ENCODE peak calls at places on chromosomes 13 and 19, in nine cellular contexts. S is tibial nerve, Y is esophagus muscularis mucosa, E is upper lobe of left lung, T is H1, N is suprapubic skin, K is HepG2, D is A549, B is stomach. X is an unnamed sample. For H3K9me3, the result is how much of the 10 kb centered on the place peaks cover.

GRCh38 chr19:18435848-18436631 is 1.9 kb downstream of the ISYNA1 start:
- DNase-seq in B (no peak), T (no peak), S (no peak), K (no peak), E (peak), Y (no peak), N (no peak), D (no peak), X (no peak)

GRCh38 chr13:109761695-109762094 is 24.7 kb downstream of the IRS2 start:
- DNase-seq in B (no peak), D (no peak), S (no peak), E (no peak), K (no peak), Y (no peak), N (no peak), T (no peak), X (no peak)

GRCh38 chr19:14916848-14917247 is 24.4 kb upstream of the OR7C2 start:
- DNase-seq in N (no peak), Y (no peak), K (no peak), D (peak), S (no peak), T (no peak), B (no peak), E (no peak), X (no peak)

GRCh38 chr19:38920529-38921419 is 8.8 kb upstream of the CCER2 start:
- DNase-seq in B (no peak), T (no peak), K (no peak), N (no peak), Y (no peak), S (no peak), E (no peak), D (no peak), X (no peak)

GRCh38 chr13:96835591-96835990 is 158.7 kb downstream of the OXGR1 start:
- DNase-seq in N (no peak), Y (no peak), T (no peak), S (no peak), B (no peak), E (no peak), K (no peak), D (no peak), X (no peak)

GRCh38 chr13:73275163-73275562 is 216.4 kb downstream of the KLF5 start:
- DNase-seq in T (no peak), D (no peak), S (no peak), N (no peak), B (no peak), K (no peak), E (no peak), Y (no peak), X (no peak)

GRCh38 chr13:23688336-23688735 is 118.1 kb downstream of the TNFRSF19 start:
- DNase-seq in E (no peak), K (no peak), B (no peak), N (no peak), D (no peak), Y (peak), T (no peak), S (no peak), X (no peak)

GRCh38 chr19:48681127-48681470 is 8.3 kb upstream of the NTN5 start:
- DNase-seq in K (no peak), T (no peak), N (no peak), Y (no peak), E (no peak), B (peak), D (no peak), S (no peak), X (no peak)

GRCh38 chr19:46000497-46001246 is 5.4 kb downstream of the CCDC61 start:
- DNase-seq in Y (no peak), E (no peak), S (no peak), T (no peak), K (no peak), D (no peak), B (peak), N (no peak), X (peak)

GRCh38 chr13:110712849-110713641 is 455 bp upstream of the ING1 start:
- DNase-seq in D (peak), K (peak), E (peak), S (peak), T (peak), B (peak), Y (peak), N (peak), X (peak)

GRCh38 chr19:32611161-32611560 is 30.2 kb downstream of the PDCD5 start:
- DNase-seq in T (no peak), N (peak), Y (no peak), E (no peak), B (no peak), S (no peak), D (no peak), K (no peak), X (no peak)

GRCh38 chr19:2611483-2612464 is 90.7 kb downstream of the GNG7 start:
- DNase-seq in D (no peak), S (no peak), B (no peak), K (no peak), E (no peak), T (no peak), N (no peak), Y (no peak), X (no peak)

GRCh38 chr19:35569281-35569781 is 5.9 kb upstream of the ATP4A start:
- DNase-seq in N (no peak), D (no peak), Y (no peak), T (no peak), S (no peak), K (peak), B (peak), E (no peak), X (no peak)

GRCh38 chr13:37561031-37561430 is 37.5 kb downstream of the POSTN start:
- DNase-seq in S (no peak), K (no peak), N (no peak), Y (no peak), D (no peak), T (no peak), B (no peak), E (no peak), X (no peak)

GRCh38 chr19:55643733-55644116 is 276 bp downstream of the ZNF581 start:
- DNase-seq in S (no peak), D (no peak), N (no peak), B (no peak), T (no peak), K (no peak), Y (no peak), E (no peak), X (no peak)

GRCh38 chr13:112693831-112694497 is 4.1 kb downstream of the ATP11A start:
- DNase-seq in Y (no peak), K (no peak), D (no peak), S (no peak), B (peak), T (no peak), E (peak), N (no peak), X (no peak)

GRCh38 chr13:100543872-100544602 is 44.6 kb downstream of the GGACT start:
- DNase-seq in D (no peak), N (no peak), K (peak), E (peak), Y (no peak), S (no peak), T (no peak), B (no peak), X (no peak)

GRCh38 chr13:24564881-24565280 is 52.3 kb upstream of the PARP4 start:
- DNase-seq in E (no peak), N (no peak), D (no peak), B (no peak), Y (no peak), K (no peak), T (no peak), S (no peak), X (no peak)

GRCh38 chr13:41973247-41973741 is 12.4 kb upstream of the VWA8 start:
- DNase-seq in T (peak), S (no peak), Y (no peak), K (no peak), D (no peak), N (no peak), B (no peak), E (no peak), X (no peak)

GRCh38 chr19:7650148-7650547 is 13.2 kb downstream of the STXBP2 start:
- DNase-seq in S (no peak), D (no peak), Y (no peak), E (no peak), B (no peak), T (no peak), K (no peak), N (no peak), X (no peak)
- H3K9me3 ChIP-seq in S (under half), D (under half), Y (under half), E (under half), B (under half), T (under half), K (under half), N (under half), X (under half)

GRCh38 chr19:10343495-10343894 is 4.1 kb upstream of the ICAM3 start:
- DNase-seq in E (no peak), Y (no peak), K (no peak), B (no peak), D (no peak), T (no peak), N (no peak), S (no peak), X (no peak)

GRCh38 chr19:10344780-10345179 is 5.4 kb upstream of the ICAM3 start:
- DNase-seq in T (no peak), Y (no peak), E (no peak), S (no peak), K (no peak), B (no peak), N (no peak), D (no peak), X (no peak)

DNA sequence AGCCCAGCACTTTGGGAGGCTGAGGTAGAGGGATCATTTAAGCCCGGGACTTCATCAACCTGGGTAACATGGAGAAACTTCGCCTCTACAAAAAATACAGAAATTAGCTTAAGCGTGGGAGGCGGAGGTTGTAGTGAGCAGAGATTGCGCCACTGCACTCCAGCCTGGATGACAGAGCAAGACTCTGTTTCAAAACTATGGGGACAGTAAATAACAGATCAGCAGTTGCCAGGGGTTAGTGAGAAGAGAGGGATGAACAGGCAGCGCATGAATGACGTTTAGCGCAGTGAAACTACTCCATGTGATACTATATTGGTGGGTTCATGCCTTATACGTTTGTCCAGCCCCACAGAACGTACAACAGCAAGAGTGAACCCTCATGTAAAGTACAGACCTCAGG is 7.1 kb upstream of the ICAM3 start:
- DNase-seq in S (no peak), B (no peak), K (peak), N (no peak), D (no peak), E (no peak), T (no peak), Y (no peak), X (no peak)
- TF ChIP-seq EP300 in S (no peak), B (no peak), K (no peak), N (no peak), D (no peak), E (no peak), T (no peak), Y (no peak), X (no peak)

GRCh38 chr13:29230446-29230845 is 365.0 kb downstream of the SLC7A1 start:
- DNase-seq in K (no peak), T (no peak), S (no peak), E (no peak), N (no peak), Y (no peak), D (no peak), B (no peak), X (no peak)
- H3K4me3 ChIP-seq in K (no peak), T (no peak), S (no peak), E (no peak), N (no peak), Y (no peak), D (no peak), B (no peak), X (no peak)

DNA sequence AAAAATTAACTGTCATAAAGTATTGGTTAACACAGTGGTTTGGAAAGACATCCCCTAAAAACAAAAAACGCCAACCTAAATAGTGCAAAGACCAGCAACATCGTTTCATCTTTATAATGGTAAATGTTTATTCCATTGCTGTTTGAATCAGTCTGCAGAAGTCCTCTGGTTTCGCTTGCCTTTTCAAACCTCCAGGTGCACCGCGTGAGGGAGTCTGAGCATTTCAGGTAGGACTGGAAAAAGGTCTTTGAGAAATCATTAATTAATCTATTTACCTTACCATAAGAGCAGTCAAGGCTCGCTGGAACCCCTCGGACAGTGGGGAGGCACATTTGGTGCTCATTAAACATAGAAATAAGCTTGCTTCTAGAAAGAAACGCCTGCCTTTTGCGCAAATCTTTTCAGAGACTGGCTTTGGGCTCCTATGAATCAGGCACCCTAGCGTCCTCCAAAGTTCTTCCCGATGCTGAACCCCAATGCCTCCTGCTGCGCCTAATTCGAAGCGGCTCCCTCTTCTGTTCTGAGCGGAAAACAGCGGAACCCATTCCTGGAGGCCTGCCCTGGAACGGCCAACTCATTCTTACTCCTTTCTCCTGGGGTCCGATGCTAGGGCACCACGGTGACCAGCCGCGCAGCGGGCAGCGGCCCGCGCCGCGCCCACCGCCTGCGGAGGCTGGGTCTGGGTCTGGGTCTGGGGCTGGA is 942 bp upstream of the MTUS2 start:
- DNase-seq in D (peak), Y (peak), N (no peak), K (no peak), T (no peak), B (no peak), S (no peak), E (no peak), X (no peak)
- H3K9me3 ChIP-seq in D (under half), Y (under half), N (under half), K (under half), T (under half), B (under half), S (under half), E (under half), X (under half)

DNA sequence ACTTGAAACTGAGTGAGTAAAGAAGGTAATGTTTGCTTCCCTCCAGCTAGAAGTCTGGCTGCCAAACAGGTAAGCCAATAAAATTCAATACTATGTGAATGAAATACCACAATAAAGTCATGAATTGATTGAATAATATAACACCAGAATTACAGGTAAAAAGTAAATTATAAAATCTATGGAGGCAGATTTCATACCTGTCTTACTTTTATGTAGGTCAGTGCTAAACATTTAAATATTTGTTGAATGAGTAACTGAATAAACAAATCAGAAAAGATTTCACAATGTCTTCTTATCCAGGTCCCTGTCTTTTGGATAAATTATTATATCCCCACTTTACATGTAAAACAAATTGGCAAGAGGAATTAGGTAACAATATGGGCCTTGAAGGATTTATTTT is 62.7 kb downstream of the MICU2 start:
- DNase-seq in Y (no peak), D (no peak), S (no peak), T (no peak), N (no peak), K (peak), B (no peak), E (no peak), X (no peak)
- TF ChIP-seq EP300 in Y (no peak), D (no peak), S (no peak), T (no peak), N (no peak), K (no peak), B (no peak), E (no peak), X (no peak)

GRCh38 chr13:67033170-67033569 is 197.0 kb downstream of the PCDH9 start:
- DNase-seq in B (no peak), K (no peak), S (no peak), T (no peak), E (no peak), N (no peak), Y (no peak), D (no peak), X (no peak)
- H3K4me3 ChIP-seq in B (no peak), K (no peak), S (no peak), T (no peak), E (no peak), N (no peak), Y (no peak), D (no peak), X (no peak)

GRCh38 chr19:9608912-9609311 is 12.1 kb downstream of the ZNF561 start:
- DNase-seq in S (no peak), K (no peak), T (no peak), N (no peak), D (no peak), B (no peak), E (no peak), Y (no peak), X (no peak)
- H3K9me3 ChIP-seq in S (under half), K (under half), T (under half), N (under half), D (half or more), B (under half), E (half or more), Y (under half), X (half or more)